ENCODE peak calls at places on chromosome 5, in seven cellular contexts. M, A, V, E, T, O and P are unnamed samples.

GRCh38 chr5:166529200-166529599 is 1762.2 kb upstream of the WWC1 start:
- DNase-seq in M (no peak), A (no peak), V (no peak), E (no peak), T (no peak), O (no peak), P (no peak)

GRCh38 chr5:14971864-14972263 is 100.3 kb upstream of the ANKH start:
- DNase-seq in M (no peak), A (no peak), V (no peak), E (no peak), T (no peak), O (no peak), P (no peak)

GRCh38 chr5:124310453-124310852 is 436.0 kb downstream of the ZNF608 start:
- DNase-seq in M (no peak), A (no peak), V (peak), E (no peak), T (no peak), O (no peak), P (no peak)

GRCh38 chr5:56112526-56113121 is 117.9 kb upstream of the IL6ST start:
- DNase-seq in M (peak), A (peak), V (peak), E (peak), T (no peak), O (peak), P (no peak)

GRCh38 chr5:159657298-159657697 is 259.0 kb upstream of the ADRA1B start:
- DNase-seq in M (no peak), A (no peak), V (no peak), E (no peak), T (no peak), O (no peak), P (no peak)

GRCh38 chr5:101045689-101046088 is 142.6 kb upstream of the ST8SIA4 start:
- DNase-seq in M (no peak), A (no peak), V (peak), E (no peak), T (no peak), O (peak), P (no peak)

GRCh38 chr5:150605546-150605945 is 34.9 kb upstream of the SYNPO start:
- DNase-seq in M (no peak), A (no peak), V (no peak), E (no peak), T (no peak), O (no peak), P (peak)

GRCh38 chr5:42591026-42591425 is 165.6 kb upstream of the CCDC152 start:
- DNase-seq in M (no peak), A (peak), V (no peak), E (peak), T (no peak), O (peak), P (no peak)

GRCh38 chr5:27995867-27996266 is 957.5 kb upstream of the CDH9 start:
- DNase-seq in M (no peak), A (no peak), V (no peak), E (no peak), T (no peak), O (no peak), P (no peak)

GRCh38 chr5:1212881-1213280 is 11.5 kb downstream of the SLC6A19 start:
- DNase-seq in M (no peak), A (no peak), V (no peak), E (no peak), T (no peak), O (no peak), P (no peak)

GRCh38 chr5:43601454-43602260 is 1.3 kb upstream of the NNT start:
- DNase-seq in M (peak), A (no peak), V (peak), E (peak), T (no peak), O (peak), P (no peak)

GRCh38 chr5:56700711-56701110 is 114.6 kb upstream of the MAP3K1 start:
- DNase-seq in M (no peak), A (no peak), V (no peak), E (no peak), T (no peak), O (no peak), P (no peak)

GRCh38 chr5:133797167-133797566 is 171.3 kb downstream of the C5orf15 start:
- DNase-seq in M (no peak), A (no peak), V (no peak), E (no peak), T (no peak), O (no peak), P (no peak)

GRCh38 chr5:33745101-33745770 is 146.6 kb downstream of the ADAMTS12 start:
- DNase-seq in M (peak), A (no peak), V (no peak), E (no peak), T (no peak), O (no peak), P (no peak)

GRCh38 chr5:120361941-120362340 is 102.2 kb upstream of the PRR16 start:
- DNase-seq in M (no peak), A (no peak), V (no peak), E (no peak), T (no peak), O (no peak), P (no peak)

GRCh38 chr5:91132552-91132951 is 250.6 kb downstream of the ARRDC3 start:
- DNase-seq in M (no peak), A (no peak), V (no peak), E (no peak), T (no peak), O (no peak), P (no peak)

GRCh38 chr5:78661044-78661443 is 12.5 kb upstream of the LHFPL2 start:
- DNase-seq in M (no peak), A (no peak), V (no peak), E (no peak), T (no peak), O (no peak), P (no peak)

GRCh38 chr5:180815241-180816031 is 12.8 kb upstream of the MGAT1 start:
- DNase-seq in M (no peak), A (no peak), V (no peak), E (no peak), T (peak), O (no peak), P (no peak)

GRCh38 chr5:130796902-130797301 is 368.2 kb downstream of the HINT1 start:
- DNase-seq in M (no peak), A (no peak), V (no peak), E (no peak), T (no peak), O (no peak), P (no peak)

GRCh38 chr5:100904259-100904822 is 1.3 kb upstream of the ST8SIA4 start:
- DNase-seq in M (no peak), A (no peak), V (no peak), E (no peak), T (no peak), O (no peak), P (no peak)

GRCh38 chr5:122377023-122377422 is 65.0 kb downstream of the SNCAIP start:
- DNase-seq in M (no peak), A (no peak), V (no peak), E (no peak), T (no peak), O (peak), P (no peak)

GRCh38 chr5:142769793-142770649 is at the start of gene ARHGAP26:
- DNase-seq in M (peak), A (peak), V (peak), E (peak), T (peak), O (peak), P (peak)

GRCh38 chr5:142769251-142769792 is 855 bp upstream of the ARHGAP26 start:
- DNase-seq in M (no peak), A (no peak), V (no peak), E (no peak), T (no peak), O (no peak), P (peak)

GRCh38 chr5:142772766-142773293 is 2.7 kb downstream of the ARHGAP26 start:
- DNase-seq in M (no peak), A (no peak), V (no peak), E (no peak), T (no peak), O (no peak), P (no peak)

GRCh38 chr5:142767925-142768324 is 2.3 kb upstream of the ARHGAP26 start:
- DNase-seq in M (no peak), A (no peak), V (no peak), E (no peak), T (no peak), O (no peak), P (no peak)

DNA sequence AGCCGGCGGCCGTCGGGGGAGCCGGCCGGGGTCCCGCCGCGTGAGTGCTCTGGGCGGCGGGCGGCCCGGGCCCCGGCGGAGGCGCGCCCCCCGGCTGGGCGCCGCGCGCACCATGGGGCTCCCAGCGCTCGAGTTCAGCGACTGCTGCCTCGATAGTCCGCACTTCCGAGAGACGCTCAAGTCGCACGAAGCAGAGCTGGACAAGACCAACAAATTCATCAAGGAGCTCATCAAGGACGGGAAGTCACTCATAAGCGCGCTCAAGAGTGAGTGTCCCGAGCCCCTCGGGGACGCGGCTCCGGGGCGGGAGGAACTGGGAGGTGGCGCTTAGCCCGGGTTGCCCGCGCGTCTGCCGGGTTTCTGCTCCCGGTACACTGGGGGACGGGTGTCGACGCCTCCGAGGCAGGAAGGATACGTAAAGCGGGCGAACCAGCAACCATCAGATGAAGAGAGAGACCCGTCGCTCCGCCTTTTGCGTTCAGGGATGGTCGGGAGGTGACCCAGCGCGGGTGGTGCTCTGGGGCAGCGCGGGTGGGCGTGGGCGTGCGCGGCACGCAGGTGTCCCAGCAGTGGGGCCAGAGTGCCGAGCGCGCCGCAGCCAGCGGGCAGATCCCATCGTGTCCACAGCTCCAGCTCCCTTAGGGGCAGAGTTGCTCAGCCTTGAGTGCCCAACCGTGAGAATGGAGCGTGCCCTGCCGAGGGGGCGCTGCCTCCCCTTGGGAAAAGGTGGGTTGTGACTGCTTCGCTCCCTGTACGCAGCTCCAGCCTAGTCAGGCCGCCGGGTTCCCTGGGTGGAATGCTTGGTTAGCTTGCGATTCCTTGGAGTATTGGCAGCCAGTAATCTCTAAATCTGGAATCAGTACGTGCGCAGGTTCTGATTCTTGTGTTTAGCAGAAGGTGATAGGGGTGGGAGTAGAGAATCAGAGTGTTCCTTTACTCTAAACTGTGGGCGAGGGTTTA is 753 bp downstream of the ARHGAP26 start:
- DNase-seq in M (peak), A (peak), V (peak), E (no peak), T (peak), O (peak), P (peak)
- TF ChIP-seq CTCF in M (peak), A (no peak), V (no peak), E (peak), T (no peak), O (no peak), P (peak)

GRCh38 chr5:144139586-144139985 is 30.9 kb downstream of the YIPF5 start:
- DNase-seq in M (no peak), A (no peak), V (no peak), E (peak), T (no peak), O (peak), P (no peak)
- TF ChIP-seq CTCF in M (no peak), A (no peak), V (no peak), E (peak), T (no peak), O (peak), P (no peak)

GRCh38 chr5:29214821-29215220 is 1978.7 kb upstream of the CDH6 start:
- DNase-seq in M (no peak), A (no peak), V (no peak), E (no peak), T (no peak), O (no peak), P (no peak)

GRCh38 chr5:29218829-29219228 is 1974.7 kb upstream of the CDH6 start:
- DNase-seq in M (no peak), A (no peak), V (no peak), E (no peak), T (no peak), O (no peak), P (no peak)

GRCh38 chr5:29213475-29213874 is 1980.0 kb upstream of the CDH6 start:
- DNase-seq in M (no peak), A (no peak), V (no peak), E (no peak), T (no peak), O (no peak), P (no peak)

GRCh38 chr5:29218138-29218537 is 1975.3 kb upstream of the CDH6 start:
- DNase-seq in M (no peak), A (no peak), V (no peak), E (no peak), T (no peak), O (no peak), P (peak)
- TF ChIP-seq CTCF in M (no peak), A (no peak), V (no peak), E (no peak), T (no peak), O (no peak), P (peak)

DNA sequence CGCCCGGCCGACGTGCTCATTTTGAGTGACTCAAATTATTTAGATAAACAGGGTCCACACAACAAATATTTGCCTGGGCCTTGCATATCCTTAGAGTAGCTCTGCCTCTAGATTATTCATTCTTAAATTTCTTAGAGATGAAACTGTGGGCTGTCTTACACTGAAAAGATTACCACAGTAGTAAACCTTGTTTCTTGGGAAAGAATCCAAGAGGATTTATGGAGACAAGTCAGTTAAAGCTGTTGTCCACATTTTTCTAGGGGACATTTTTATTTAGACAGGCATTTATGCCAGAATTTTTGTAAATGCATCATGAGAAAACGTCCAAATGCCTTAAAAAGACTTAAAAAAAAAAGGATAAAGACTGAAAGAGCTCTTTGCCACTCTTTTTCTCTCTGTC is 32.6 kb upstream of the RANBP3L start:
- DNase-seq in M (no peak), A (no peak), V (no peak), E (no peak), T (no peak), O (no peak), P (no peak)
- TF ChIP-seq CTCF in M (no peak), A (no peak), V (no peak), E (no peak), T (no peak), O (no peak), P (no peak)

DNA sequence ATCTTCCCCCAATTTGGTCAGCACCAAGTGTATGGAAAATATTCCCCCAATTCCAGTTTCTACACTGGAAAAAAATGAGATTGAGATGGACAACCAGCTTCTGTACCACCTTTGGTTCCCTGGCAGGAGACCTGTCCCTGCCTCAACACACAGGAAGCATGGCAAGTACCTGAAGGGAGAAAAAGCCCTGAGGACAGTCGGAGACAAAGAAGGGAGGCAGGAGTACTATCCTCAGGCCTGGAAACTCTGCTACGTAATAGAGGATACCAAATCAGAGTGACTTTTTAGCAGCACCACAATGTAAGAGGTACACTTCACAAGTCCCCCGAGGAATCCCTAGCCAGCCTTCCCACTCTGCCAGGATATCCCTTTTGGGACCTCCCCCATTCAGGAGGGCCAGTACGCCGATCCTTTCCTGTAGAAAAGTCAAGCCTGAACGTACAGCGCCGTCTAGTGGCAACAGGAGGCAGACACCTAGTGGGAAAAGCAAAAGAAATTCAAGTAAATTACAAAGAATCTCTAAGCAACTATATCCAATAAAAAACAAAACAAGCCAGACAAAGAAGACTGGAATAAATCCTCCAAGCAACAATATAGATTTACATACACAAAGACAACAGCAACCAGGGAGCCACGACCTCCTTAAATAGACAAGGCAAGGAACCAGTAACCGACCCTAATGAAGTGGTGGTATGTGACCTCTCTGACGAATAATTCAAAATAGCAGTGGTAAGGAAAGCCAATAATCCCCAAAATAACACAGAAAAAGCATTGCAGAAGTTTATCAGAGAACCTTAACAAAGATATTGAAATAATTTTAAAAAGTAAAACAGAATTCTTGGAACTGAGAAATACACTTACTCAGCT is 63.3 kb upstream of the SLCO6A1 start:
- DNase-seq in M (no peak), A (no peak), V (peak), E (no peak), T (no peak), O (peak), P (peak)
- TF ChIP-seq CTCF in M (peak), A (no peak), V (peak), E (peak), T (peak), O (peak), P (peak)